ENCODE peak calls at places on chromosome 21, in six cellular contexts. One of them, this sample, is unnamed.
A peak's percentile ranks its signal among the peaks of the same experiment; 100 is the strongest.

GRCh38 chr21:29372063-29372802 is 73.5 kb downstream of the BACH1 start:
- DNase-seq in SK-N-SH: peak; percentile 50
- DNase-seq in PC-3: peak; percentile 87
- DNase-seq in heart right ventricle: no peak
- DNase-seq in heart left ventricle: no peak
- DNase-seq in uterus: peak; percentile 33
- DNase-seq in this sample: peak; percentile 72

GRCh38 chr21:45618846-45619485 is 24.6 kb upstream of the PCBP3 start:
- DNase-seq in SK-N-SH: peak; percentile 4
- DNase-seq in PC-3: peak; percentile 21
- DNase-seq in heart right ventricle: no peak
- DNase-seq in heart left ventricle: no peak
- DNase-seq in uterus: no peak
- DNase-seq in this sample: no peak

GRCh38 chr21:40618216-40618615 is 228.7 kb downstream of the DSCAM start:
- DNase-seq in SK-N-SH: peak; percentile 28
- DNase-seq in PC-3: no peak
- DNase-seq in heart right ventricle: no peak
- DNase-seq in heart left ventricle: no peak
- DNase-seq in uterus: no peak
- DNase-seq in this sample: no peak

GRCh38 chr21:46082638-46083270 is 15.2 kb upstream of the COL6A2 start:
- DNase-seq in SK-N-SH: no peak
- DNase-seq in PC-3: no peak
- DNase-seq in heart right ventricle: no peak
- DNase-seq in heart left ventricle: peak; percentile 51
- DNase-seq in uterus: no peak
- DNase-seq in this sample: no peak

GRCh38 chr21:41133896-41134522 is 34.0 kb upstream of the BACE2 start:
- DNase-seq in SK-N-SH: peak; percentile 61
- DNase-seq in PC-3: peak; percentile 53
- DNase-seq in heart right ventricle: no peak
- DNase-seq in heart left ventricle: no peak
- DNase-seq in uterus: no peak
- DNase-seq in this sample: peak; percentile 38

GRCh38 chr21:36509966-36510742 is 30.2 kb upstream of the CLDN14 start:
- DNase-seq in SK-N-SH: no peak
- DNase-seq in PC-3: peak; percentile 93
- DNase-seq in heart right ventricle: no peak
- DNase-seq in heart left ventricle: no peak
- DNase-seq in uterus: no peak
- DNase-seq in this sample: no peak

GRCh38 chr21:28337319-28337718 is 655.4 kb downstream of the LTN1 start:
- DNase-seq in SK-N-SH: peak; percentile 8
- DNase-seq in PC-3: peak; percentile 82
- DNase-seq in heart right ventricle: no peak
- DNase-seq in heart left ventricle: no peak
- DNase-seq in uterus: no peak
- DNase-seq in this sample: no peak

GRCh38 chr21:36966846-36967657 is 583 bp upstream of the HLCS start:
- DNase-seq in SK-N-SH: no peak
- DNase-seq in PC-3: no peak
- DNase-seq in heart right ventricle: no peak
- DNase-seq in heart left ventricle: no peak
- DNase-seq in uterus: no peak
- DNase-seq in this sample: peak; percentile 61

GRCh38 chr21:34737115-34737514 is 68.3 kb downstream of the CLIC6 start:
- DNase-seq in SK-N-SH: no peak
- DNase-seq in PC-3: peak; percentile 54
- DNase-seq in heart right ventricle: no peak
- DNase-seq in heart left ventricle: no peak
- DNase-seq in uterus: no peak
- DNase-seq in this sample: no peak

DNA sequence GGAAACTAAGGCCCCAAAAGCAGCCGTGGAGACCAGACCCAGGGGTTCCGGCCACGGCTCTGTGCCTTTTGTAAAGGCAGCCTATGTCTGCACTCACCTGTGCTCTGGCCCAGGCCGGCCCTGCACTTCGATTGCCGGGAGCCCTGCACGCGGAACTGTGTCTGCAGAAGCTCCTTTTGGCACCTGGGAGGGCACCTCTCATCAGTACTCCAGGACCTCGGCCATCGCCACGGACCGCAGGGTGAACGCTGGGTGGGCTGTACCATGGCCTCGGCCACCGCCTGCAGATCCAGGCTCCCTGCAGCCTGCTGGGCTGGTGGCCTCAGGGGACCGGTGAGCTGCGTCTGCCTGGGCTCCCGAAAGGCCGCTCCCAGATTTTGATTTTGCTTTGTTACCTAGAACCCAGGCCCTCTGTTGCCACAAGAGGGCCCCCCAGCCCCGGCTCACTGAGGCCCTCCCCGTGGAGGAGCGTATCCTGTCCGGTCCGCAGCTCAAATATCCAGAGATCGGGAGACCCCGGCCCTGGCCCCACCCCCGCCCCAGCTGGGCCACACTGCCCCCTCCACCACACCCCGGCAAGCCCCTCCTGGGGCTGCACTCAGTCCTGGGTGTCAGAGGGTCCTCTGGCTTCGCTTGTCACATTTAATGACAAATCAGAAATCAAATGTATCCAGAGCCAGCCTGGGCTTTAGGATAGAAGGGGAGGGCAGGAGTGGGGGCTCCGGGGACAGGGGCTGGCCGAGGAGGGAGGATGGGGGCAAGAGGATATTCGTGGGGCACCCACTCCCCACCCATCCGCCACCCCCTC is 60.2 kb upstream of the PDE9A start:
- DNase-seq in SK-N-SH: peak; percentile 95
- DNase-seq in PC-3: peak; percentile 77
- DNase-seq in heart right ventricle: peak; percentile 69
- DNase-seq in heart left ventricle: peak; percentile 83
- DNase-seq in uterus: peak; percentile 68
- DNase-seq in this sample: peak; percentile 88
- TF ChIP-seq CTCF in SK-N-SH: no peak
- TF ChIP-seq CTCF in PC-3: peak; percentile 79
- TF ChIP-seq CTCF in heart right ventricle: peak; percentile 85
- TF ChIP-seq CTCF in heart left ventricle: peak; percentile 72
- TF ChIP-seq CTCF in uterus: peak; percentile 73
- TF ChIP-seq CTCF in this sample: peak; percentile 86

DNA sequence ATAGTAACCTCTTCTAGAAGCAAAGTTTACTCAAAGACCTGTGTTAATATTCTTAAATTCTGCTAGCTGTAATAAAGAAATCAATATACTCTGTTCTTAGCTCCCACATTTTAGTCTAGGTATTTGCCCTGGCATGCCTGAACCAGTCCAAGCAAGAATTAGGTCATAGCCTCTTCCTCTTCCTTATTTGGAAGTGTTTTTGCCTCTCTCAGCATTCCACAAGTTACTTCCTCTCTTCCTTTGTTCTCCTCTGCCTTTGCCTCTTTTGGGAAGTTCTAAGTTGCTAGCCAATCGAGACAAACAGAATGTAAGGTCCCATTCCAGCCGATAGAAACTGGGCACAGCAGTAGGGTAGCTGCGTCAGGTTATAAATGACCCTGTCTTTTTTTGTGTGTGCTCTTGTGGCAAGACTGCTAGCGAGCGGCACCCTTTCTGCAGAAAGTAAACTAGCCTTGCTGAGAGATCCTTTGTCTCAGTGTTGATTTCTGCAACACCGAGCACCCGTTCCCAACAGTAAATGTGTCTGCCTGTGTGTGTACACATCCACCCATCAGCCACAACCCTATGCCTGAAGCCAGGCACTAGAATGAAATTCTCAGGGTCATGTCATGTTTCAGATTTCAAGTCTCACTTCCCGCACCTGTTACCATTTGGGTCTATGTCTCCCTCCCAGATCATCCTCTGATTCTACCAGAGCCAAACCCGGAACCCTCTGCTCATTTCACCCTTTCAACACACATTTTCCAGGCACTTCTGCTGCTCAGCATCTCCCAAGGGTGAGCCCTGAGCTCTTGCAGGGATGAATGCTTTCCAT is 37.5 kb downstream of the LRRC3 start:
- DNase-seq in SK-N-SH: no peak
- DNase-seq in PC-3: no peak
- DNase-seq in heart right ventricle: no peak
- DNase-seq in heart left ventricle: no peak
- DNase-seq in uterus: no peak
- DNase-seq in this sample: no peak
- H3K9me3 ChIP-seq in SK-N-SH: peaks cover 11% of the 10 kb centered on the region
- H3K9me3 ChIP-seq in PC-3: peaks cover 17% of the 10 kb centered on the region
- H3K9me3 ChIP-seq in heart right ventricle: peaks cover 14% of the 10 kb centered on the region
- H3K9me3 ChIP-seq in heart left ventricle: peaks cover 9% of the 10 kb centered on the region
- H3K9me3 ChIP-seq in uterus: no peaks in the 10 kb centered on the region
- H3K9me3 ChIP-seq in this sample: peaks cover 35% of the 10 kb centered on the region

GRCh38 chr21:42489991-42490390 is 6.0 kb downstream of the RSPH1 start:
- DNase-seq in SK-N-SH: no peak
- DNase-seq in PC-3: no peak
- DNase-seq in heart right ventricle: no peak
- DNase-seq in heart left ventricle: no peak
- DNase-seq in uterus: no peak
- DNase-seq in this sample: no peak

GRCh38 chr21:42490735-42491134 is 5.3 kb downstream of the RSPH1 start:
- DNase-seq in SK-N-SH: no peak
- DNase-seq in PC-3: no peak
- DNase-seq in heart right ventricle: no peak
- DNase-seq in heart left ventricle: no peak
- DNase-seq in uterus: no peak
- DNase-seq in this sample: no peak

GRCh38 chr21:42491328-42491727 is 4.7 kb downstream of the RSPH1 start:
- DNase-seq in SK-N-SH: no peak
- DNase-seq in PC-3: no peak
- DNase-seq in heart right ventricle: no peak
- DNase-seq in heart left ventricle: no peak
- DNase-seq in uterus: no peak
- DNase-seq in this sample: no peak

GRCh38 chr21:42486551-42486950 is 9.5 kb downstream of the RSPH1 start:
- DNase-seq in SK-N-SH: no peak
- DNase-seq in PC-3: no peak
- DNase-seq in heart right ventricle: no peak
- DNase-seq in heart left ventricle: no peak
- DNase-seq in uterus: no peak
- DNase-seq in this sample: no peak

GRCh38 chr21:42489006-42489563 is 6.9 kb downstream of the RSPH1 start:
- DNase-seq in SK-N-SH: no peak
- DNase-seq in PC-3: no peak
- DNase-seq in heart right ventricle: no peak
- DNase-seq in heart left ventricle: no peak
- DNase-seq in uterus: no peak
- DNase-seq in this sample: no peak
- H3K4me3 ChIP-seq in SK-N-SH: no peak overlapping the region
- H3K4me3 ChIP-seq in PC-3: no peak overlapping the region
- H3K4me3 ChIP-seq in heart right ventricle: no peak overlapping the region
- H3K4me3 ChIP-seq in heart left ventricle: no peak overlapping the region
- H3K4me3 ChIP-seq in uterus: no peak overlapping the region
- H3K4me3 ChIP-seq in this sample: no peak overlapping the region

GRCh38 chr21:43775795-43776430 is at the start of gene CSTB:
- DNase-seq in SK-N-SH: peak; percentile 95
- DNase-seq in PC-3: peak; percentile 31
- DNase-seq in heart right ventricle: peak; percentile 86
- DNase-seq in heart left ventricle: peak; percentile 92
- DNase-seq in uterus: peak; percentile 78
- DNase-seq in this sample: peak; percentile 95
- TF ChIP-seq CTCF in SK-N-SH: no peak
- TF ChIP-seq CTCF in PC-3: no peak
- TF ChIP-seq CTCF in heart right ventricle: no peak
- TF ChIP-seq CTCF in heart left ventricle: no peak
- TF ChIP-seq CTCF in uterus: peak; percentile 5
- TF ChIP-seq CTCF in this sample: peak; percentile 13

DNA sequence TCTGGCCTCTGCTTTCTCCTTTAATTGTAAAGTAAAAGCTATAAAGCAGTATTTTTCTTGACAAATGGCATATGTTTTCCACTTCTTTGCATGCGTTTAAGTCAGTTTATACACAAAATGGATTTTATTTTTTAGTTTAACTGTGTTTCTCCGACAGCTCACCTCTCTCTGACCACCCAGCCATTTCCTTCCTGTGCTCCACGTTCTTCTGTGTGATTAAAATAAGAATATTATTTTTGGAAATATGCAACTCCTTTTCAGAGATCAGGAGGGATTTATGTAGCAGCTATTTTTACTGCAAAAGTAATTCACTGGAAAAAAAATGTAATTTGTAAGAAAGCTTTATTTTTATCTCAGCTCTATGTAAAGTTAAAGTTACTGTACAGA is 18.0 kb downstream of the ETS2 start:
- DNase-seq in SK-N-SH: no peak
- DNase-seq in PC-3: no peak
- DNase-seq in heart right ventricle: no peak
- DNase-seq in heart left ventricle: no peak
- DNase-seq in uterus: no peak
- DNase-seq in this sample: no peak
- H3K9me3 ChIP-seq in SK-N-SH: peaks cover 7% of the 10 kb centered on the region
- H3K9me3 ChIP-seq in PC-3: no peaks in the 10 kb centered on the region
- H3K9me3 ChIP-seq in heart right ventricle: no peaks in the 10 kb centered on the region
- H3K9me3 ChIP-seq in heart left ventricle: peaks cover 4% of the 10 kb centered on the region
- H3K9me3 ChIP-seq in uterus: no peaks in the 10 kb centered on the region
- H3K9me3 ChIP-seq in this sample: no peaks in the 10 kb centered on the region

GRCh38 chr21:38505654-38506523 is 7.6 kb upstream of the ERG start:
- DNase-seq in SK-N-SH: peak; percentile 56
- DNase-seq in PC-3: peak; percentile 85
- DNase-seq in heart right ventricle: no peak
- DNase-seq in heart left ventricle: no peak
- DNase-seq in uterus: no peak
- DNase-seq in this sample: peak; percentile 62

GRCh38 chr21:38506606-38507331 is 8.5 kb upstream of the ERG start:
- DNase-seq in SK-N-SH: no peak
- DNase-seq in PC-3: no peak
- DNase-seq in heart right ventricle: no peak
- DNase-seq in heart left ventricle: no peak
- DNase-seq in uterus: no peak
- DNase-seq in this sample: no peak

GRCh38 chr21:38504056-38504455 is 5.8 kb upstream of the ERG start:
- DNase-seq in SK-N-SH: no peak
- DNase-seq in PC-3: no peak
- DNase-seq in heart right ventricle: no peak
- DNase-seq in heart left ventricle: no peak
- DNase-seq in uterus: no peak
- DNase-seq in this sample: no peak

GRCh38 chr21:38511198-38511597 is 12.9 kb upstream of the ERG start:
- DNase-seq in SK-N-SH: no peak
- DNase-seq in PC-3: no peak
- DNase-seq in heart right ventricle: no peak
- DNase-seq in heart left ventricle: no peak
- DNase-seq in uterus: no peak
- DNase-seq in this sample: no peak

DNA sequence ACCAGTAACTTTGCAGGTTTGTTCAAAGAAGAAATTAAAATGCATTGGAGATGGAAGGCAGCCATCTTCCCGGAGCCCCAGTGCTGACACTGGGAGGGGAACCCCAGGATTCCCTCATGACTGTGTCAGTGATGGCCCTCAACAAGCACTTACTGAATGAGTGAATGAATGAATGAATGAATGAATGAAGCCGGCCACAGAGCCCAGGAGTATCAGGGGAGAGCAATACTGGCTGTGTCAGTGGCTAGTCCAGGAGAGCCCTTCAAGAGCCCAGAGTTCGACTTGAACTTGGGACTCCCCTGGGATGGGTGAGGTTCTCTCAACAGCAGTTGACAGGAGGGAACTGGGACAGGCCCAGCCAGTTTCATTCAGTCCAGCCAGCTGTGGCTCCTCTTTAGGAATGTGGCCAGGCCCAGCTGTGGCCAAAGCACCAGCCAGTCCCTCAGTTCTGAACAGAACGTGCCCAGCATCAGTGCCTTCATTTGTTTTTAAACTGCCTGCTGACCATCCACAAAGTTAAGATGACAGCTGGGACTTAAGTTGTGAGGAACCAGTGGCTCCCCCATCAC is 9.2 kb upstream of the ERG start:
- DNase-seq in SK-N-SH: no peak
- DNase-seq in PC-3: no peak
- DNase-seq in heart right ventricle: no peak
- DNase-seq in heart left ventricle: no peak
- DNase-seq in uterus: no peak
- DNase-seq in this sample: no peak
- H3K4me3 ChIP-seq in SK-N-SH: no peak overlapping the region
- H3K4me3 ChIP-seq in PC-3: no peak overlapping the region
- H3K4me3 ChIP-seq in heart right ventricle: no peak overlapping the region
- H3K4me3 ChIP-seq in heart left ventricle: no peak overlapping the region
- H3K4me3 ChIP-seq in uterus: no peak overlapping the region
- H3K4me3 ChIP-seq in this sample: no peak overlapping the region